ENCODE peak calls at places on chromosomes 5 and 9, in nine cellular contexts. D is SJSA1; B is stomach; X is endothelial cell of umbilical vein; M is CD8-positive, alpha-beta T cell; H is prostate gland; W is adrenal gland; V is MM.1S; R is lung. Q is an unnamed sample.
A peak's percentile ranks its signal among the peaks of the same experiment; 100 is the strongest.

GRCh38 chr5:1324719-1325190 is 20.1 kb downstream of the CLPTM1L start:
- DNase-seq in H (no peak), V (no peak), X (no peak), B (no peak), D (no peak), M (no peak), R (no peak), W (peak; percentile 16), Q (no peak)

GRCh38 chr5:122599000-122599399 is 175.9 kb upstream of the SNX2 start:
- DNase-seq in B (no peak), X (no peak), H (no peak), V (no peak), D (no peak), M (no peak), W (no peak), R (no peak), Q (no peak)

GRCh38 chr5:158769702-158770101 is 330.0 kb downstream of the EBF1 start:
- DNase-seq in W (no peak), X (no peak), H (no peak), B (no peak), D (no peak), R (no peak), M (no peak), V (no peak), Q (no peak)

GRCh38 chr5:74186351-74187315 is 453.9 kb downstream of the ENC1 start:
- DNase-seq in W (no peak), D (no peak), M (no peak), B (no peak), X (no peak), H (no peak), R (no peak), V (no peak), Q (no peak)

GRCh38 chr9:38390851-38391250 is 1.7 kb upstream of the ALDH1B1 start:
- DNase-seq in H (no peak), B (no peak), W (no peak), M (no peak), D (no peak), X (no peak), V (no peak), R (no peak), Q (no peak)

GRCh38 chr9:130321082-130321481 is 55.5 kb downstream of the HMCN2 start:
- DNase-seq in H (no peak), R (no peak), D (no peak), X (no peak), V (no peak), B (no peak), W (no peak), M (no peak), Q (no peak)

GRCh38 chr9:116409124-116409523 is 255.5 kb downstream of the PAPPA start:
- DNase-seq in X (no peak), H (no peak), D (no peak), M (no peak), R (no peak), B (no peak), V (no peak), W (no peak), Q (no peak)

GRCh38 chr9:111934747-111935146 is 38.1 kb downstream of the UGCG start:
- DNase-seq in X (no peak), V (no peak), D (no peak), R (no peak), W (no peak), H (no peak), B (no peak), M (no peak), Q (no peak)

GRCh38 chr5:167998148-167998767 is 293.2 kb upstream of the WWC1 start:
- DNase-seq in R (no peak), W (no peak), H (no peak), X (no peak), D (no peak), M (no peak), B (no peak), V (no peak), Q (no peak)

GRCh38 chr5:43191740-43192557 is at the start of gene NIM1K:
- DNase-seq in M (no peak), R (peak; percentile 62), X (peak; percentile 23), B (peak; percentile 63), D (peak; percentile 59), W (peak; percentile 79), V (peak; percentile 29), H (peak; percentile 26), Q (peak; percentile 18)

GRCh38 chr9:136409557-136410455 is 608 bp downstream of the ENTR1 start:
- DNase-seq in V (peak; percentile 39), B (peak; percentile 33), H (no peak), R (no peak), D (peak; percentile 50), W (peak; percentile 53), M (no peak), X (peak; percentile 44), Q (peak; percentile 63)

GRCh38 chr9:111920531-111920930 is 23.9 kb downstream of the UGCG start:
- DNase-seq in R (no peak), W (no peak), V (no peak), B (no peak), H (peak; percentile 15), D (no peak), M (no peak), X (no peak), Q (no peak)

GRCh38 chr9:106111039-106111740 is 416.8 kb downstream of the TMEM38B start:
- DNase-seq in H (no peak), V (no peak), X (no peak), W (no peak), B (no peak), D (no peak), M (no peak), R (no peak), Q (no peak)

GRCh38 chr5:56085205-56085604 is 90.4 kb upstream of the IL6ST start:
- DNase-seq in V (no peak), M (no peak), X (peak; percentile 88), B (no peak), R (no peak), D (no peak), W (no peak), H (no peak), Q (no peak)

GRCh38 chr5:154479160-154479943 is 1.3 kb upstream of the HAND1 start:
- DNase-seq in V (no peak), R (no peak), X (no peak), H (no peak), M (no peak), W (no peak), D (no peak), B (no peak), Q (no peak)

GRCh38 chr5:154477382-154478223 is 424 bp downstream of the HAND1 start:
- DNase-seq in M (no peak), W (no peak), R (no peak), V (no peak), B (no peak), X (peak; percentile 18), H (no peak), D (no peak), Q (no peak)

GRCh38 chr5:154478224-154478565 is at the start of gene HAND1:
- DNase-seq in B (peak; percentile 40), V (no peak), R (peak; percentile 49), H (no peak), W (peak; percentile 42), M (no peak), D (peak; percentile 73), X (peak; percentile 34), Q (no peak)

GRCh38 chr5:154479944-154480750 is 2.1 kb upstream of the HAND1 start:
- DNase-seq in X (no peak), B (no peak), H (no peak), D (no peak), V (no peak), M (no peak), W (no peak), R (no peak), Q (no peak)

GRCh38 chr5:154478752-154479159 is 729 bp upstream of the HAND1 start:
- DNase-seq in X (no peak), D (no peak), W (no peak), V (no peak), R (no peak), B (no peak), H (no peak), M (no peak), Q (no peak)
- H3K4me3 ChIP-seq in X (no peak overlapping the region), D (no peak overlapping the region), W (no peak overlapping the region), V (no peak overlapping the region), R (no peak overlapping the region), B (peak overlapping the region; percentile 52), H (no peak overlapping the region), M (no peak overlapping the region), Q (no peak overlapping the region)

GRCh38 chr5:59548807-59549357 is 344.6 kb downstream of the PDE4D start:
- DNase-seq in R (peak; percentile 51), M (no peak), V (no peak), W (no peak), H (peak; percentile 67), B (peak; percentile 27), D (no peak), X (no peak), Q (no peak)
- H3K27ac ChIP-seq in R (no peak overlapping the region), M (no peak overlapping the region), V (no peak overlapping the region), W (no peak overlapping the region), H (peak overlapping the region; percentile 38), B (peak overlapping the region; percentile 63), D (no peak overlapping the region), X (no peak overlapping the region), Q (no peak overlapping the region)

GRCh38 chr5:141615991-141616715 is 2.6 kb downstream of the DIAPH1 start:
- DNase-seq in W (no peak), X (no peak), D (no peak), R (no peak), M (no peak), H (no peak), V (no peak), B (no peak), Q (no peak)
- H3K4me3 ChIP-seq in W (no peak overlapping the region), X (no peak overlapping the region), D (no peak overlapping the region), R (no peak overlapping the region), M (peak overlapping the region; percentile 42), H (no peak overlapping the region), V (no peak overlapping the region), B (peak overlapping the region; percentile 86), Q (peak overlapping the region; percentile 33)

DNA sequence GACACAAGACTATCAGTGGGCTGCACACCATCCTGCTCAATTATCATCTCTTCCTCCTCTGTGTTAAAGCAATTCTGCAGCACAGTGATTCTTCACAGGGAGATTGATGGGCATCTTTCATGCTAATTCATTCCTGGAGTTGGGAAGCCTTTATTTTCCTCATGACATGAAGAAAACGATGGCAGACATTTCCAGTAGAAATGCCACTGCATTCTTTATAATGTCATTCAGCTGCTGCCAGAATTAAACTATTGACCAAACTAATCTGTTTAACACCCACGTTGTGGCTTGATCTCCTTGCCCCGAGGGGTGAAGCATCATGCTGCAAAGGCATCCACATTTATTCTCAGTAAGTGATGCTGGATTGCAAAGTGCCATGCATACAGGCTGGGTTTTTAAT is 273.0 kb downstream of the SPOCK1 start:
- DNase-seq in W (no peak), X (no peak), R (no peak), H (no peak), V (no peak), D (no peak), B (no peak), M (no peak), Q (no peak)
- H3K27ac ChIP-seq in W (no peak overlapping the region), X (no peak overlapping the region), R (no peak overlapping the region), H (no peak overlapping the region), V (no peak overlapping the region), D (no peak overlapping the region), B (no peak overlapping the region), M (no peak overlapping the region), Q (no peak overlapping the region)

Q was measured in CD4-positive, alpha-beta memory T cell.